ENCODE peak calls at places on chromosomes 11 and 22, in seven cellular contexts. G is colonic mucosa; P is GM04504; F is ACHN; I is stimulated activated CD8-positive, alpha-beta memory T cell treated with anti-CD3 and anti-CD28 coated beads, Interleukin-4, amount 100 ng/mL, for 4 hours; K is LoVo; C is Ammon's horn. B is an unnamed sample.

GRCh38 chr22:23767673-23768548 is at the start of gene CHCHD10:
- DNase-seq in G (peak), P (peak), F (peak), I (peak), K (peak), C (peak), B (no peak)

GRCh38 chr11:46381836-46382643 is 571 bp downstream of the MDK start:
- DNase-seq in G (no peak), P (no peak), F (peak), I (no peak), K (no peak), C (no peak), B (no peak)

GRCh38 chr11:133503776-133504175 is 28.5 kb downstream of the OPCML start:
- DNase-seq in G (no peak), P (no peak), F (no peak), I (no peak), K (no peak), C (no peak), B (no peak)

GRCh38 chr22:44259366-44260215 is 53.2 kb downstream of the SHISAL1 start:
- DNase-seq in G (no peak), P (no peak), F (no peak), I (no peak), K (no peak), C (no peak), B (no peak)

GRCh38 chr22:38455530-38456271 is 702 bp upstream of the KCNJ4 start:
- DNase-seq in G (no peak), P (no peak), F (no peak), I (no peak), K (peak), C (no peak), B (no peak)

GRCh38 chr22:46071451-46072029 is 78.8 kb upstream of the PPARA start:
- DNase-seq in G (peak), P (peak), F (peak), I (no peak), K (peak), C (peak), B (no peak)

GRCh38 chr11:123405123-123405592 is 24.9 kb upstream of the GRAMD1B start:
- DNase-seq in G (no peak), P (no peak), F (no peak), I (no peak), K (no peak), C (no peak), B (no peak)

GRCh38 chr11:16356057-16356750 is at the start of gene SOX6:
- DNase-seq in G (no peak), P (peak), F (no peak), I (no peak), K (no peak), C (peak), B (no peak)

GRCh38 chr11:117842131-117842941 is 17.8 kb upstream of the FXYD2 start:
- DNase-seq in G (peak), P (no peak), F (no peak), I (no peak), K (no peak), C (no peak), B (no peak)

GRCh38 chr11:75668508-75669297 is at the start of gene MAP6:
- DNase-seq in G (peak), P (no peak), F (no peak), I (no peak), K (no peak), C (peak), B (no peak)

GRCh38 chr22:39617761-39618757 is 47.5 kb downstream of the CACNA1I start:
- DNase-seq in G (no peak), P (no peak), F (no peak), I (no peak), K (no peak), C (no peak), B (no peak)

B was measured in cortex of kidney.